ENCODE peak calls at places on chromosomes 4 and X, in seven cellular contexts. D is neuronal stem cell, G is mesenchymal stem cell, A is coronary artery, E is uterus, R is pancreas, C is right cardiac atrium. T is an unnamed sample.

GRCh38 chr4:175871774-175872405 is 59.8 kb upstream of the GPM6A start:
- DNase-seq in D (no peak), G (no peak), A (no peak), E (no peak), R (no peak), C (no peak), T (no peak)

GRCh38 chrX:19709812-19710518 is 177.4 kb downstream of the SH3KBP1 start:
- DNase-seq in D (no peak), G (peak), A (no peak), E (no peak), R (no peak), C (no peak), T (no peak)

GRCh38 chr4:103144926-103145325 is 45.3 kb upstream of the BDH2 start:
- DNase-seq in D (no peak), G (no peak), A (no peak), E (no peak), R (no peak), C (no peak), T (no peak)

GRCh38 chr4:112431158-112431557 is 84.8 kb downstream of the NEUROG2 start:
- DNase-seq in D (no peak), G (no peak), A (no peak), E (no peak), R (no peak), C (no peak), T (no peak)

GRCh38 chr4:118351851-118352827 is 664 bp downstream of the PRSS12 start:
- DNase-seq in D (peak), G (peak), A (no peak), E (no peak), R (peak), C (peak), T (no peak)

GRCh38 chrX:42128020-42128419 is 204.7 kb upstream of the CASK start:
- DNase-seq in D (no peak), G (no peak), A (no peak), E (no peak), R (no peak), C (no peak), T (no peak)

GRCh38 chr4:38600575-38600974 is 63.4 kb upstream of the KLF3 start:
- DNase-seq in D (no peak), G (no peak), A (no peak), E (no peak), R (no peak), C (no peak), T (no peak)

GRCh38 chrX:46665232-46666162 is 91.9 kb downstream of the CHST7 start:
- DNase-seq in D (no peak), G (no peak), A (no peak), E (no peak), R (no peak), C (no peak), T (no peak)

GRCh38 chr4:139675651-139676050 is 10.0 kb downstream of the MGST2 start:
- DNase-seq in D (no peak), G (no peak), A (no peak), E (no peak), R (no peak), C (no peak), T (no peak)

GRCh38 chrX:110012818-110013484 is 10.0 kb downstream of the TMEM164 start:
- DNase-seq in D (no peak), G (no peak), A (no peak), E (no peak), R (no peak), C (no peak), T (no peak)

GRCh38 chr4:151983854-151984253 is 223.0 kb upstream of the GATB start:
- DNase-seq in D (no peak), G (no peak), A (no peak), E (no peak), R (no peak), C (no peak), T (no peak)

GRCh38 chr4:83490876-83491450 is 6.1 kb upstream of the ABRAXAS1 start:
- DNase-seq in D (no peak), G (peak), A (no peak), E (no peak), R (no peak), C (no peak), T (no peak)

GRCh38 chr4:1010522-1011021 is 854 bp upstream of the FGFRL1 start:
- DNase-seq in D (no peak), G (peak), A (peak), E (peak), R (no peak), C (peak), T (peak)

GRCh38 chr4:90030953-90031352 is 96.2 kb upstream of the CCSER1 start:
- DNase-seq in D (no peak), G (no peak), A (no peak), E (no peak), R (no peak), C (no peak), T (no peak)

GRCh38 chr4:42399393-42399792 is 2.1 kb downstream of the SHISA3 start:
- DNase-seq in D (no peak), G (no peak), A (no peak), E (no peak), R (no peak), C (peak), T (no peak)

GRCh38 chr4:13860126-13860525 is 232.6 kb upstream of the BOD1L1 start:
- DNase-seq in D (peak), G (no peak), A (no peak), E (no peak), R (no peak), C (no peak), T (no peak)

GRCh38 chrX:7316887-7317286 is 168.9 kb upstream of the PUDP start:
- DNase-seq in D (no peak), G (peak), A (no peak), E (no peak), R (no peak), C (no peak), T (no peak)

GRCh38 chr4:169158860-169159259 is 111.9 kb downstream of the SH3RF1 start:
- DNase-seq in D (no peak), G (peak), A (no peak), E (no peak), R (no peak), C (no peak), T (no peak)

GRCh38 chr4:131566026-131566425 is 1583.1 kb upstream of the PCDH10 start:
- DNase-seq in D (no peak), G (no peak), A (no peak), E (no peak), R (no peak), C (no peak), T (no peak)

GRCh38 chr4:4355302-4355701 is 31.6 kb upstream of the NSG1 start:
- DNase-seq in D (no peak), G (no peak), A (no peak), E (no peak), R (no peak), C (no peak), T (no peak)

GRCh38 chrX:1112321-1112720 is 100.1 kb downstream of the CRLF2 start:
- DNase-seq in D (no peak), G (no peak), A (no peak), E (no peak), R (no peak), C (no peak), T (no peak)

GRCh38 chrX:10175317-10175871 is 18.6 kb downstream of the CLCN4 start:
- DNase-seq in D (no peak), G (peak), A (no peak), E (peak), R (no peak), C (no peak), T (no peak)

GRCh38 chr4:147754037-147754445 is 22.2 kb downstream of the ARHGAP10 start:
- DNase-seq in D (no peak), G (peak), A (no peak), E (no peak), R (no peak), C (no peak), T (no peak)

GRCh38 chr4:1012031-1012739 is 759 bp downstream of the FGFRL1 start:
- DNase-seq in D (no peak), G (peak), A (no peak), E (peak), R (peak), C (no peak), T (peak)

GRCh38 chr4:37684154-37684553 is 2.0 kb downstream of the RELL1 start:
- DNase-seq in D (no peak), G (no peak), A (no peak), E (no peak), R (no peak), C (no peak), T (no peak)

GRCh38 chr4:173490256-173490655 is 39.8 kb downstream of the HAND2 start:
- DNase-seq in D (no peak), G (no peak), A (no peak), E (no peak), R (no peak), C (no peak), T (no peak)

GRCh38 chrX:53563324-53563723 is 123.2 kb downstream of the HUWE1 start:
- DNase-seq in D (no peak), G (no peak), A (no peak), E (no peak), R (no peak), C (no peak), T (no peak)

GRCh38 chrX:133959972-133960371 is 25.4 kb downstream of the GPC3 start:
- DNase-seq in D (no peak), G (no peak), A (no peak), E (no peak), R (no peak), C (no peak), T (no peak)

GRCh38 chr4:122996350-122996749 is 74.0 kb upstream of the NUDT6 start:
- DNase-seq in D (no peak), G (no peak), A (no peak), E (no peak), R (no peak), C (no peak), T (no peak)

GRCh38 chrX:150897371-150898319 is 823 bp downstream of the CD99L2 start:
- DNase-seq in D (no peak), G (peak), A (no peak), E (no peak), R (peak), C (peak), T (no peak)

GRCh38 chrX:40952855-40953254 is 132.4 kb upstream of the USP9X start:
- DNase-seq in D (no peak), G (peak), A (no peak), E (no peak), R (no peak), C (no peak), T (no peak)

DNA sequence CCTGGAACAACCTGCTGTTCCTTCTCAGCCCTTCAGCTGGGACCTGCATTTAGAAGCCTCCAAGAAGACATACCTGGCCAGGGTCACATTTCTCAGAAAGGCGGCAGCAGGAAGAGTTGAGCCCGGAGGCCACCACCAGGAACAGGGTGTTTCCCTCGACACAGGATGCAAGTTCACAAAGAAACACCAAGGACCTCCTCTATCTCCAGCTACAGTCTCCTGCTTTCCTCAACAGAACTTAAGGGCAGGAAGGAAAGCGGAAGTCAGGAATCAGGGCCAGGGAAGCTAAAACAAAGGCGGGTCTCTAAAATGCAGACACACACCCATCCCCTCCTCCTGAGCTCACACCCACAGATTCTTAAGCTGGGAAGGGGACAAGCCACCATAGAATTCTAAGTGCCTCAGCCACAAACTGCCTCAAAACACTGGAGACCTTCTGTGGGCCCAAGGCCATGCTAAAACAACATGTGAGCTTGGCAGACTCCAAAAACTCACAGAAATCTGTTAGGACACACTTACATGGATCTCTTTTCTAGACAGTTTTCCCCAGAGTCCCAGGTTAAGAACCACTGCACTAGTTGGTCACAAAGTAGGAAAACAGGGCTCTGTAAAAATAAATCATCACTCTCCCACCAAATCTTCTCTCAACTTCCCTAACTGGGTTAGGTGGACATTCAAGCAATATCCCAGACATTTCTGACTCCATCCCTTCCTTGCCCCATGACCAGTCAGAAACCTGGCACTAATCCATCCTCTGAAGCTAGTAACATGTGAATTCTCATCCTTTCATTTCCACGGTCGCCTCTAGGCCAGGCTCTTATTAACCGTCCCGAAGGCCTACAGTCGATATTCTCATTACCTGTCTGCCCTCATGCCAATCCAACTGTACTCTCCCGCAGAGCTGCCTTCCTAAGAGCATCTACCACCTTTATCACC is 163.2 kb downstream of the APBB2 start:
- DNase-seq in D (no peak), G (no peak), A (no peak), E (no peak), R (no peak), C (peak), T (peak)
- H3K27ac ChIP-seq in D (no peak), G (no peak), A (no peak), E (peak), R (no peak), C (peak), T (peak)

GRCh38 chr4:53196872-53197759 is 168.7 kb downstream of the SCFD2 start:
- DNase-seq in D (peak), G (peak), A (no peak), E (no peak), R (no peak), C (peak), T (no peak)
- H3K27ac ChIP-seq in D (no peak), G (no peak), A (no peak), E (peak), R (no peak), C (no peak), T (no peak)

DNA sequence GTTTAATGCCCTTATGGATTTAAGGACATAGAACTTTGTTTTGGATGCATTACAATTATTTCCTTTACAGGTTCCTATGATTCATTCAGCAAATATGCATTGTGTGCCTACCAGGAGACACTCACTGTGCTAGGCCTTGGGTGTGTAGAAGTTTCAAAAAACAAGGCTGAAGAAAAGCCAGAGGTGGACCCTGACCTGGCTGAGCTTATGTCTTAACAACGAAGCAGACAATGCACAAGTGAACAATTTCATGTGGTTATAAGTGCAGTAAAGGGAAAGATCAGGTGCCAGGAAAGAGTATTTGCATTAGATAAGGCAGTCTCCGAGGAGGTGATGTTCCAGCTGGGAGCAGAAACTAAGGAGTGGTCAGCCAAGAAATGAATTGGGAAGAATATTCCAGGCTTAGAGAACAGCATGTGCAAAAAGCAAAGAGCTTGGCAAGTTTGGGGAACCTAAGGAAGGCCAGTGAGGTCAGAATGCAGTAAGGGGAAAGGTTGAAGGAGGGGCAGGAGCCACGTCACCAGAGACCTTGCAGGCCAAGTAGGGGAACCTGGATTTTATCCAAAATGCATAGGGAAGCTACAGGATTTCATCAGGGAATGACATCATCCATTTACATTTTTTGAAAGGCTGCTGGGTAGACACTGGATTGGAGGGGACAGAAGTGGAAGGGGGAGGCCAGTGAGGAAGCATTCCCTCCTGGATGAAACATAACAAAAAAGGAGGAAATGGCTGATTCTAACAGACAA is 193.6 kb downstream of the SOWAHB start:
- DNase-seq in D (no peak), G (peak), A (no peak), E (no peak), R (no peak), C (peak), T (no peak)
- H3K27ac ChIP-seq in D (no peak), G (no peak), A (peak), E (peak), R (peak), C (peak), T (peak)

GRCh38 chrX:103215037-103215767 is at the start of gene BEX4:
- DNase-seq in D (peak), G (peak), A (peak), E (peak), R (peak), C (peak), T (peak)
- H3K27ac ChIP-seq in D (peak), G (peak), A (peak), E (peak), R (peak), C (peak), T (peak)

GRCh38 chr4:140924761-140925392 is 168.7 kb upstream of the TBC1D9 start:
- DNase-seq in D (no peak), G (no peak), A (no peak), E (no peak), R (no peak), C (no peak), T (no peak)

GRCh38 chr4:140928880-140929279 is 172.7 kb upstream of the TBC1D9 start:
- DNase-seq in D (no peak), G (no peak), A (no peak), E (no peak), R (no peak), C (no peak), T (peak)

GRCh38 chr4:140930556-140930955 is 174.4 kb upstream of the TBC1D9 start:
- DNase-seq in D (no peak), G (no peak), A (no peak), E (no peak), R (no peak), C (no peak), T (no peak)

GRCh38 chr4:140926672-140927071 is 170.5 kb upstream of the TBC1D9 start:
- DNase-seq in D (no peak), G (no peak), A (no peak), E (no peak), R (no peak), C (no peak), T (no peak)

DNA sequence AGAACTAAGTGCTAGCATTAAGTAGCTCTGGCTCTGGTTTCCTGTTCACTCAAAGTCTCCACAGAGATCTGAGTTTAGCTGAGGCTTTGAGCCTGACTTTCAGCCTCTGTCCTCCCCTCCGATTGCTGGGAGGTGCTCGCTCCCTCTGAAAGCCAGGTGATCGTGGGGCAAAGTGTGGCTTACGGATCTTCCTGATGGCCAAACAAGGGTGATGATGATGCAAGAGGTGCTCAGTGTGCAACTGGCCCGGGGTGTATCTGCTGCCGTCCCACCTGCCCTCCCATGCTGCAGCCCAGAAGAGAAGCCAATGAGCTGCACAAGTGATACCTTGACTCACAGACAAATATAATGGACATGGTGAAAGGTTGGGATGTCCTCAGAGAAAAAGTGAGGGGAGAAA is 169.2 kb upstream of the TBC1D9 start:
- DNase-seq in D (no peak), G (no peak), A (no peak), E (no peak), R (no peak), C (no peak), T (no peak)
- H3K27ac ChIP-seq in D (no peak), G (no peak), A (no peak), E (no peak), R (no peak), C (no peak), T (no peak)

GRCh38 chrX:136541294-136541693 is 9.3 kb downstream of the VGLL1 start:
- DNase-seq in D (no peak), G (no peak), A (no peak), E (no peak), R (no peak), C (no peak), T (no peak)

GRCh38 chrX:136538811-136539210 is 6.8 kb downstream of the VGLL1 start:
- DNase-seq in D (no peak), G (no peak), A (no peak), E (no peak), R (no peak), C (no peak), T (no peak)

GRCh38 chrX:136542281-136542680 is 10.3 kb downstream of the VGLL1 start:
- DNase-seq in D (no peak), G (no peak), A (no peak), E (no peak), R (no peak), C (no peak), T (no peak)

GRCh38 chrX:136540226-136540625 is 8.2 kb downstream of the VGLL1 start:
- DNase-seq in D (no peak), G (no peak), A (no peak), E (no peak), R (no peak), C (no peak), T (no peak)
- H3K27ac ChIP-seq in D (no peak), G (no peak), A (no peak), E (no peak), R (no peak), C (no peak), T (no peak)

T was measured in heart left ventricle.